ENCODE peak calls at places on chromosomes 12 and 14, in seven cellular contexts. M, W, N, Y, U, O and P are unnamed samples.

GRCh38 chr12:84508325-84508861 is 404.2 kb downstream of the SLC6A15 start:
- DNase-seq in M (peak; percentile 87), W (no peak), N (no peak), Y (peak; percentile 90), U (peak; percentile 95), O (no peak), P (no peak)

GRCh38 chr14:29528889-29529288 is 398.8 kb downstream of the PRKD1 start:
- DNase-seq in M (no peak), W (no peak), N (no peak), Y (no peak), U (peak; percentile 0), O (no peak), P (no peak)

GRCh38 chr12:121668750-121669524 is 517 bp downstream of the MORN3 start:
- DNase-seq in M (peak; percentile 38), W (no peak), N (no peak), Y (no peak), U (peak; percentile 53), O (peak; percentile 70), P (peak; percentile 85)

GRCh38 chr12:48160807-48161206 is 3.5 kb upstream of the ASB8 start:
- DNase-seq in M (no peak), W (no peak), N (no peak), Y (no peak), U (peak; percentile 20), O (no peak), P (no peak)

GRCh38 chr12:7411343-7411742 is 32.6 kb downstream of the CD163L1 start:
- DNase-seq in M (no peak), W (no peak), N (no peak), Y (no peak), U (no peak), O (peak; percentile 2), P (no peak)

GRCh38 chr12:100295764-100296555 is 29.0 kb downstream of the SCYL2 start:
- DNase-seq in M (peak; percentile 66), W (no peak), N (no peak), Y (peak; percentile 21), U (peak; percentile 70), O (no peak), P (no peak)

GRCh38 chr12:59570134-59570533 is 25.7 kb upstream of the SLC16A7 start:
- DNase-seq in M (peak; percentile 34), W (no peak), N (no peak), Y (peak; percentile 97), U (peak; percentile 32), O (no peak), P (no peak)

GRCh38 chr14:96843137-96843536 is 46.0 kb downstream of the VRK1 start:
- DNase-seq in M (no peak), W (no peak), N (no peak), Y (no peak), U (no peak), O (no peak), P (no peak)

GRCh38 chr12:39329015-39329414 is 113.9 kb downstream of the KIF21A start:
- DNase-seq in M (peak; percentile 36), W (no peak), N (no peak), Y (peak; percentile 20), U (peak; percentile 10), O (no peak), P (no peak)

GRCh38 chr14:93525691-93526451 is 95.1 kb downstream of the UNC79 start:
- DNase-seq in M (peak; percentile 68), W (no peak), N (no peak), Y (peak; percentile 69), U (peak; percentile 92), O (no peak), P (no peak)

GRCh38 chr12:92538970-92539749 is 163.6 kb upstream of the PLEKHG7 start:
- DNase-seq in M (peak; percentile 91), W (no peak), N (no peak), Y (peak; percentile 96), U (peak; percentile 84), O (peak; percentile 51), P (no peak)

GRCh38 chr12:127280393-127281275 is 986.3 kb upstream of the TMEM132C start:
- DNase-seq in M (peak; percentile 22), W (no peak), N (no peak), Y (no peak), U (peak; percentile 42), O (peak; percentile 39), P (peak; percentile 91)

GRCh38 chr14:102817942-102818940 is 41.0 kb downstream of the TRAF3 start:
- DNase-seq in M (peak; percentile 63), W (no peak), N (no peak), Y (peak; percentile 25), U (peak; percentile 30), O (no peak), P (no peak)

GRCh38 chr12:46386360-46386867 is 13.8 kb upstream of the SLC38A2 start:
- DNase-seq in M (peak; percentile 99), W (no peak), N (no peak), Y (peak; percentile 98), U (peak; percentile 95), O (no peak), P (no peak)

GRCh38 chr14:75711134-75711795 is 50.2 kb downstream of the TTLL5 start:
- DNase-seq in M (peak; percentile 67), W (peak; percentile 48), N (no peak), Y (peak; percentile 53), U (peak; percentile 83), O (peak; percentile 32), P (peak; percentile 5)
- H3K4me3 ChIP-seq in M (no peak overlapping the region), W (no peak overlapping the region), N (peak overlapping the region; percentile 9), Y (no peak overlapping the region), U (no peak overlapping the region), O (no peak overlapping the region), P (no peak overlapping the region)

GRCh38 chr12:120286768-120287490 is 4.8 kb downstream of the RNU4-2 start:
- DNase-seq in M (no peak), W (no peak), N (no peak), Y (peak; percentile 52), U (no peak), O (no peak), P (no peak)

GRCh38 chr12:120287491-120287890 is 4.2 kb downstream of the RNU4-2 start:
- DNase-seq in M (no peak), W (no peak), N (no peak), Y (no peak), U (no peak), O (no peak), P (no peak)

GRCh38 chr12:120278137-120279069 is 12.9 kb upstream of the PXN start:
- DNase-seq in M (no peak), W (no peak), N (no peak), Y (no peak), U (no peak), O (no peak), P (no peak)

GRCh38 chr12:120282229-120282628 is 9.5 kb downstream of the RNU4-2 start:
- DNase-seq in M (no peak), W (no peak), N (no peak), Y (no peak), U (no peak), O (no peak), P (peak; percentile 37)

GRCh38 chr12:120283318-120283717 is 8.4 kb downstream of the RNU4-2 start:
- DNase-seq in M (no peak), W (no peak), N (no peak), Y (no peak), U (no peak), O (no peak), P (peak; percentile 69)
- H3K4me3 ChIP-seq in M (no peak overlapping the region), W (no peak overlapping the region), N (no peak overlapping the region), Y (no peak overlapping the region), U (no peak overlapping the region), O (no peak overlapping the region), P (no peak overlapping the region)

DNA sequence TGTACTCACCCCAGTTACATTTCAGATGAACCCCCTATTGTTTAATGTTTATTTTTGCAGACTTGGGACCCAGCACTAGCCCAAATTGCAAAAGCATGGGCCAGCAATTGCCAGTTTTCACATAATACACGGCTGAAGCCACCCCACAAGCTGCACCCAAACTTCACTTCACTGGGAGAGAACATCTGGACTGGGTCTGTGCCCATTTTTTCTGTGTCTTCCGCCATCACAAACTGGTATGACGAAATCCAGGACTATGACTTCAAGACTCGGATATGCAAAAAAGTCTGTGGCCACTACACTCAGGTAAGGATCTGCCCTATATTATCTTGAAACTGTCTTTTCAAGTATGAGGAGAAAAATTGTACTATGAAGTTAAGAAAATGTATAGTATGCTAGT is 1.2 kb downstream of the GLIPR1 start:
- DNase-seq in M (peak; percentile 83), W (no peak), N (no peak), Y (peak; percentile 48), U (peak; percentile 75), O (peak; percentile 24), P (no peak)
- H3K4me3 ChIP-seq in M (peak overlapping the region; percentile 83), W (peak overlapping the region; percentile 14), N (peak overlapping the region; percentile 77), Y (no peak overlapping the region), U (peak overlapping the region; percentile 86), O (peak overlapping the region; percentile 64), P (no peak overlapping the region)

DNA sequence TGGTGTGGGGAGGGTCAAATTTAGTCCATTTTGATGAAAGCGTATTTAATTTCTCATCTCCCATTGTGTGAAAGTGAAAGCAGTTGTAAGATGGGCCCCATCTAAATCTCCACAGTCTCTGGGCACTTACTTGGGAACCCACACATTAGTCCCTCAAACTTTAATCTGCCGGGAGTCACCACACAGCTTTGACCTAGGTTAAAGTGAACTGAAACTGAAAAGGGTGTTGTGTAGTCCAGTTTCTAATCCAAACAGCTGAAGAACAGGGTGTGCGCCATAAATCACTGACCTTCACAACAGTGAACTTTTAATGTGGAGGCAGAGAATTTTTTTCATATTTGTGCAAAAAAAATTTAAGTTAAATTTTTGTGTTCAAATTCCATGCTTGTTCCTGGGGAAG is 48.4 kb upstream of the PTPRO start:
- DNase-seq in M (no peak), W (no peak), N (no peak), Y (no peak), U (no peak), O (no peak), P (no peak)
- H3K4me3 ChIP-seq in M (no peak overlapping the region), W (no peak overlapping the region), N (no peak overlapping the region), Y (no peak overlapping the region), U (no peak overlapping the region), O (no peak overlapping the region), P (no peak overlapping the region)

DNA sequence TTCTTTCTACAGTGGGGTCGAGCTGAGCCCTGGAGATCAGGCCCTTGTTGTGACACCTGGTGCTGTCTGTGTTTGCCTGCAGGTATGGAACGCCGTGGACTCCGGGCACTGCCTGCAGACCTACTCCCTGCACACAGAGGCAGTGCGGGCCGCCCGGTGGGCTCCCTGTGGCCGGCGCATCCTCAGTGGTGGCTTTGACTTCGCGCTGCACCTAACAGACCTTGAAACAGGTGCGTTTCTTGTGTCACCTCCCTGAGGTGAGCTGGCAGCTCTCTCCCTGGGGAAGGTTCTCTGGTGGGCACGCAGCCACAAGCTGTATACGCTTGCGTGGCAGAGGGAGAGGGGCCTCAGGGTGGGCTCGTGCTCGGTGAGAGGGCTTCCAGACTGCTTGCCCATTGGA is 119.3 kb downstream of the BEGAIN start:
- DNase-seq in M (no peak), W (no peak), N (no peak), Y (no peak), U (no peak), O (no peak), P (no peak)
- H3K4me3 ChIP-seq in M (no peak overlapping the region), W (no peak overlapping the region), N (no peak overlapping the region), Y (no peak overlapping the region), U (no peak overlapping the region), O (no peak overlapping the region), P (no peak overlapping the region)

GRCh38 chr12:114671321-114671663 is 12.7 kb downstream of the TBX3 start:
- DNase-seq in M (no peak), W (no peak), N (no peak), Y (no peak), U (peak; percentile 19), O (no peak), P (no peak)
- H3K4me3 ChIP-seq in M (no peak overlapping the region), W (peak overlapping the region; percentile 89), N (no peak overlapping the region), Y (no peak overlapping the region), U (peak overlapping the region; percentile 71), O (no peak overlapping the region), P (no peak overlapping the region)